ENCODE peak calls at places on chromosomes 12 and 14, in eight cellular contexts. L is upper lobe of left lung, O is HCT116, Y is Peyer's patch, Q is NB4, J is adrenal gland, I is transverse colon, Z is ovary. N is an unnamed sample.

GRCh38 chr14:29558516-29558915 is 369.1 kb downstream of the PRKD1 start:
- DNase-seq in L (no peak), O (no peak), Y (no peak), Q (no peak), J (no peak), I (no peak), Z (no peak), N (no peak)

GRCh38 chr12:6652391-6652790 is 5.2 kb upstream of the ACRBP start:
- DNase-seq in L (no peak), O (no peak), Y (no peak), Q (no peak), J (no peak), I (no peak), Z (no peak), N (no peak)

GRCh38 chr14:44657153-44657552 is 150.1 kb upstream of the FSCB start:
- DNase-seq in L (no peak), O (no peak), Y (no peak), Q (no peak), J (no peak), I (no peak), Z (no peak), N (no peak)

GRCh38 chr14:35932659-35933159 is 106.6 kb downstream of the BRMS1L start:
- DNase-seq in L (no peak), O (no peak), Y (no peak), Q (no peak), J (no peak), I (peak), Z (no peak), N (no peak)

GRCh38 chr12:65609359-65609771 is 214.9 kb upstream of the HMGA2 start:
- DNase-seq in L (no peak), O (peak), Y (no peak), Q (no peak), J (no peak), I (no peak), Z (no peak), N (no peak)

GRCh38 chr14:102909911-102910310 is 12.6 kb upstream of the AMN start:
- DNase-seq in L (no peak), O (no peak), Y (no peak), Q (no peak), J (no peak), I (no peak), Z (no peak), N (no peak)

GRCh38 chr14:56127156-56127555 is 8.9 kb downstream of the PELI2 start:
- DNase-seq in L (no peak), O (no peak), Y (no peak), Q (no peak), J (no peak), I (no peak), Z (no peak), N (no peak)

GRCh38 chr12:46470975-46471374 is 98.4 kb upstream of the SLC38A2 start:
- DNase-seq in L (no peak), O (peak), Y (no peak), Q (no peak), J (no peak), I (no peak), Z (no peak), N (no peak)

GRCh38 chr14:99930420-99931274 is 134.6 kb upstream of the EVL start:
- DNase-seq in L (no peak), O (no peak), Y (no peak), Q (no peak), J (no peak), I (no peak), Z (no peak), N (no peak)

GRCh38 chr12:92506460-92506859 is 196.3 kb upstream of the PLEKHG7 start:
- DNase-seq in L (no peak), O (no peak), Y (no peak), Q (no peak), J (no peak), I (no peak), Z (no peak), N (no peak)

GRCh38 chr12:110379201-110379600 is 24.3 kb downstream of the ANAPC7 start:
- DNase-seq in L (no peak), O (no peak), Y (no peak), Q (no peak), J (no peak), I (no peak), Z (no peak), N (no peak)

GRCh38 chr12:30926243-30927209 is at the start of gene TSPAN11:
- DNase-seq in L (no peak), O (no peak), Y (no peak), Q (no peak), J (no peak), I (no peak), Z (no peak), N (no peak)

DNA sequence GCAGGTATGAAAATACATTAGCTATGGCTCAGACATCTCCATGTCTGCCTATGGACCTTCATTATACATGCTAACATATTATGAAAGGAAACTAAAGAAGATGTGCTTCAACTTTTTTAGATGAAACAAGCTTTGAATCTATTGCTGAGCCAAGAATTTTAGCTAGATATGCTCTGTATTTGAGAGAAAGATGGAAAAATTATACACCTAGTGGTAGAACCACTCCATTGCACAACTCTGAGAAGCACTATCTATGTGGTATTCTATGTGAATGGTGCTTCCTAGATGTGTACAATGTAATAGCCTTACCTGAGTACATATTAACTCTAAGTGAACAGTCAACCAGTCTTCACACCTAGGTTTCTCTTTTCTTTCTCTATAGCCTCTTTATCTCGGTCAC is 17.3 kb downstream of the EPYC start:
- DNase-seq in L (no peak), O (no peak), Y (no peak), Q (no peak), J (no peak), I (no peak), Z (no peak), N (no peak)
- TF ChIP-seq CTCF in L (no peak), O (no peak), Y (no peak), Q (peak), J (no peak), I (no peak), Z (no peak), N (no peak)

DNA sequence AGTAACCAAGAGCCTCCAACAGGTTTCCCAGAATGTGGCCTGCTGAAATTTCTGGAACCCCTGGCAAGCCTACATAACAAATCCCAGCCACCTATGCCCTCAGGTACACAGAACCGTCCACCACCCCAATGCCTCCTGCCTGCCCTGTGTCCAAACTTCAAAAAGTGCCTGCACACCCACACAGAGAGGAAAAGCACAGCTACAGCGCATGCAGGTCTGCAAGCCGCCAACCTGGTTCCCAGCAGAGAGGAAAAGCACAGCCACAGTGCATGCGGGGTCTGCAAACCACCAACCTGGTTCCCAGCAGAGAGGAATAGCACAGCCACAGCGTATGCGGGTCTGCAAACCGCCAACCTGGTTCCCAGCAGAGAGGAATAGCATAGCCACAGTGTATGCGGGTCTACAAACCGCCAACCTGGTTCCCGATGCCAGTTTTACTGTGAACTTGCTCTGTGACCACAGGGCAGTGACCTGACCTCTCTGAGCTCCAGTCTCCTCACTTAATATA is 113.5 kb downstream of the SCARB1 start:
- DNase-seq in L (no peak), O (no peak), Y (no peak), Q (no peak), J (no peak), I (no peak), Z (no peak), N (no peak)
- TF ChIP-seq POLR2A in L (no peak), O (no peak), Y (no peak), Q (no peak), J (no peak), I (no peak), Z (no peak), N (no peak)

GRCh38 chr12:94047781-94048567 is 100.4 kb upstream of the PLXNC1 start:
- DNase-seq in L (no peak), O (no peak), Y (no peak), Q (no peak), J (no peak), I (no peak), Z (no peak), N (no peak)
- TF ChIP-seq CTCF in L (no peak), O (no peak), Y (no peak), Q (no peak), J (no peak), I (no peak), Z (no peak), N (no peak)

DNA sequence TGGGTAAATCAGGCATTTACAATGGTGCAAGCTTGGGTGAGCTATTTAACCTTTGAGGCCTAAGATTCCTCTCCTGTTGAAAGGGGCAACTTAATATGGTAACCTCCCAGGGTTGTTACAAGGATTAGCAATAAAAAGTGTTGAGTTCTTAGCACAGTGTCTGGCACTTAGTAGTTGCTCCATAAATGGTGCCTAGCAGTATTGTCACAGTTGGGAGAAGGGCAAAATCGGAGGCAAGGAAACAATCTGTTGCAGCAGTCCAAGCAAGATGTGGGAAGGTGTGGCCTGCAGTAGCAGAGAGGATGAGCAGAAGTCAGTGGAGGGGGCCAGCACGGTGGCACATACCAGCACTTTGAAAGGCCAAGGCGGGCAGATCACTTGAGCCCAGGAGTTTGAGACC is 7.3 kb upstream of the SP7 start:
- DNase-seq in L (no peak), O (no peak), Y (no peak), Q (no peak), J (no peak), I (no peak), Z (no peak), N (no peak)
- TF ChIP-seq POLR2A in L (no peak), O (no peak), Y (no peak), Q (no peak), J (no peak), I (no peak), Z (no peak), N (no peak)

N was measured in heart left ventricle.